ENCODE peak calls at places on chromosomes 1 and 21, in seven cellular contexts. N, X, J, F, P, D and U are unnamed samples.
A peak's percentile ranks its signal among the peaks of the same experiment; 100 is the strongest.

GRCh38 chr21:39188521-39189139 is 5.4 kb upstream of the PSMG1 start:
- DNase-seq in F (no peak), P (no peak), X (no peak), N (no peak), D (no peak), J (no peak), U (no peak)

GRCh38 chr1:176876966-176877515 is 287.5 kb downstream of the ASTN1 start:
- DNase-seq in P (no peak), F (no peak), J (no peak), N (no peak), X (no peak), D (no peak), U (no peak)

GRCh38 chr1:41742219-41742618 is 176.5 kb downstream of the HIVEP3 start:
- DNase-seq in D (no peak), F (no peak), J (no peak), N (no peak), X (no peak), P (no peak), U (no peak)

GRCh38 chr1:156859523-156860112 is 701 bp upstream of the INSRR start:
- DNase-seq in N (no peak), D (peak; percentile 55), P (no peak), X (no peak), F (peak; percentile 25), J (peak; percentile 52), U (no peak)

GRCh38 chr1:175679931-175680652 is 63.3 kb downstream of the TNR start:
- DNase-seq in N (no peak), X (no peak), P (no peak), D (no peak), J (peak; percentile 11), F (no peak), U (no peak)

GRCh38 chr21:29448766-29449165 is 150.0 kb downstream of the BACH1 start:
- DNase-seq in N (no peak), J (no peak), F (no peak), P (no peak), D (no peak), X (no peak), U (no peak)

GRCh38 chr1:40664791-40665190 is 691 bp downstream of the RIMS3 start:
- DNase-seq in N (no peak), P (no peak), D (no peak), F (no peak), J (no peak), X (no peak), U (no peak)

GRCh38 chr1:213988639-213989070 is 882 bp downstream of the PROX1 start:
- DNase-seq in J (no peak), D (peak; percentile 36), P (no peak), N (no peak), X (peak; percentile 50), F (no peak), U (no peak)

GRCh38 chr1:8563944-8564537 is 246.1 kb downstream of the SLC45A1 start:
- DNase-seq in X (no peak), J (no peak), F (no peak), N (no peak), P (no peak), D (no peak), U (no peak)

GRCh38 chr1:53592521-53592982 is 133.4 kb downstream of the DMRTB1 start:
- DNase-seq in P (no peak), D (peak; percentile 58), F (peak; percentile 75), J (no peak), N (no peak), X (peak; percentile 82), U (no peak)

GRCh38 chr1:50208296-50208695 is 99.6 kb downstream of the ELAVL4 start:
- DNase-seq in N (no peak), X (no peak), F (no peak), J (no peak), P (no peak), D (no peak), U (no peak)

DNA sequence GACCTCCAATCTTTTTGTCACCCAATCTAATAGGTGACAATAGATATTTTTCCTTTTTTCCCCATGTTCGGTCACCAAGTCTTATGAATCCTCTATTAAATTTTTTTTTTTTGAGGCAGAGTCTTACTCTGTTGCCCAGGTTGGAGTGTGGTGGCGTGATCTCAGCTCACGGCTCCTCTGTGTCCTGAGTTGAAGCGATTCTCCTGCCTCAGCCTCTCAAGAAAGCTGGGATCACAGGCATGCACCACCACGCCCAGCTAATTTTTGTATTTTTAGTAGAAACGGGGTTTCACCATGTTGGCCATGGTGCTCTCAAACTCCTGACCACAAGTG is 42.5 kb upstream of the MTF1 start:
- DNase-seq in X (no peak), P (no peak), J (no peak), F (no peak), D (no peak), N (no peak), U (no peak)
- H3K4me3 ChIP-seq in X (no peak overlapping the region), P (no peak overlapping the region), J (peak overlapping the region; percentile 21), F (no peak overlapping the region), D (no peak overlapping the region), N (no peak overlapping the region), U (no peak overlapping the region)

GRCh38 chr1:226404904-226405222 is 3.0 kb downstream of the PARP1 start:
- DNase-seq in X (no peak), J (no peak), D (peak; percentile 91), N (no peak), F (no peak), P (no peak), U (no peak)

GRCh38 chr1:226405411-226405988 is 2.4 kb downstream of the PARP1 start:
- DNase-seq in N (no peak), P (no peak), J (peak; percentile 66), F (no peak), D (peak; percentile 74), X (no peak), U (no peak)

GRCh38 chr1:226402615-226403521 is 5.0 kb downstream of the PARP1 start:
- DNase-seq in D (no peak), F (no peak), P (no peak), J (no peak), N (no peak), X (no peak), U (no peak)

GRCh38 chr1:226404063-226404903 is 3.6 kb downstream of the PARP1 start:
- DNase-seq in X (no peak), D (no peak), F (no peak), J (no peak), N (no peak), P (no peak), U (no peak)

DNA sequence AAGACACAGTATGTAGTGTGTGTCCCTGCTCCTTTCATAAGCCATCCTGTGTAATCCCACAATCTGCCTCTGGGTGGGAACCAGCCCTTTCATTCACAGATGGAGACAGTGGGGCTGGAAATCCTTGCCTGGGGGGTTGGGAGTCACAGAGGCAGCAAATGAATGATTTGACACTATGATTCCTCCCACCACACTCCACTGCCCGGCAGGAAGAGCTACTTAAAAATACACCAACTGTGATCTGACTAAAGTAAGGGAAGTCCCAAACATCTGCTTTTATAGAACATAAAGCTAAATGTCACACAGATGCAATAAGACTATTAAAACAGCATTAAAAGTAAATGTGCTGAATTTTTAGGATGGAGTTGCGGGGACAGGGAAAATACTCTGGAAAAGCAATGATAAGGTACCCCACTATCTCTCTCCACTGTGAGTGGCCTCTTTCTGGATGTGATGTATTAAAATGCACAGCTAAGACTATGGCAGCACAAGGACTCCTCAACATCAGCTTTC is 4.3 kb downstream of the PARP1 start:
- DNase-seq in X (no peak), P (no peak), D (peak; percentile 43), J (peak; percentile 57), F (no peak), N (no peak), U (no peak)
- TF ChIP-seq CTCF in X (peak; percentile 9), P (peak; percentile 34), D (peak; percentile 40), J (peak; percentile 25), F (no peak), N (peak; percentile 37), U (peak; percentile 51)

DNA sequence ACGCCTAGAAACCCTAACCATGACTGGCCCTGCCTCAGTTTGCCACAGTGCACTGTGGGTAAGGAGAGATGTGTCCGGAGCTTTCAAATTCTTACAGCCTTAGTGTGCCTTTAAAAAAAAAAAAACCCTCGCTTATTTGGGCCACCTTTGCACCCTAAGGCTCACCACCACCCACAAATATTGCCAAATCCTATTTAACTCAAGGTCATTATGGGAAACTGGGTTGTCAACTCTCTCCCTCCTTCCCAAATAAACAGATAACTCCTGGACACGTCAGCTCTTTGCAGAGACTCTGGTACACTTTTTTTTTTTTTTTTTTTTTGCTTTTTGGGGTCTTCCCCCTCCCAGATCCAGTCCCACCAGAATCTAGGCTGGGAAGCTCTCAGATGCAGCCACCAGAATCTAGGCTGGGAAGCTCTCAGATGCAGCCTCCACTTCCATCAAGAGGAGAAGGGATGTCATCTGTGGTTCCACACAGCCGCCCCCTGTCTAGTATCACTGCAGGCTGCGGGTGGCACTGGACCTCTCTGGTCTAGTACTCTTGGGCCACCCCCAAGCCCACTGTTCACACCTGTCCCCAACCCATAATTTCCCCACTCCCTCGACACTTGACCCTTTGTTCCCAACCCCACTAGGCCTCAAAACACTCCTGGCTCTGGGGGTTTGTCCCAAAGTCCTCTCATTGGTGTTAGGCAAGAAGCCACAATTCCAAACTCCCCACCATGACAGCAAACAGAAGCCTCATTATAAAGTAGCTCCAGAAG is 3.4 kb downstream of the DHRS3 start:
- DNase-seq in D (no peak), X (no peak), P (no peak), N (no peak), J (no peak), F (no peak), U (no peak)
- H3K4me3 ChIP-seq in D (peak overlapping the region; percentile 90), X (peak overlapping the region; percentile 62), P (no peak overlapping the region), N (peak overlapping the region; percentile 94), J (no peak overlapping the region), F (peak overlapping the region; percentile 80), U (no peak overlapping the region)

GRCh38 chr1:160780398-160780755 is 15.6 kb upstream of the LY9 start:
- DNase-seq in P (no peak), X (no peak), N (no peak), D (no peak), F (no peak), J (no peak), U (no peak)

GRCh38 chr1:160781129-160781808 is 14.7 kb upstream of the LY9 start:
- DNase-seq in P (no peak), F (peak; percentile 83), D (no peak), J (no peak), N (no peak), X (peak; percentile 68), U (no peak)

GRCh38 chr1:160777486-160778089 is 18.4 kb upstream of the LY9 start:
- DNase-seq in X (peak; percentile 54), D (peak; percentile 84), N (no peak), J (peak; percentile 77), P (no peak), F (peak; percentile 68), U (no peak)

GRCh38 chr1:160778976-160779375 is 17.0 kb upstream of the LY9 start:
- DNase-seq in N (no peak), J (no peak), X (no peak), F (no peak), D (no peak), P (no peak), U (no peak)

DNA sequence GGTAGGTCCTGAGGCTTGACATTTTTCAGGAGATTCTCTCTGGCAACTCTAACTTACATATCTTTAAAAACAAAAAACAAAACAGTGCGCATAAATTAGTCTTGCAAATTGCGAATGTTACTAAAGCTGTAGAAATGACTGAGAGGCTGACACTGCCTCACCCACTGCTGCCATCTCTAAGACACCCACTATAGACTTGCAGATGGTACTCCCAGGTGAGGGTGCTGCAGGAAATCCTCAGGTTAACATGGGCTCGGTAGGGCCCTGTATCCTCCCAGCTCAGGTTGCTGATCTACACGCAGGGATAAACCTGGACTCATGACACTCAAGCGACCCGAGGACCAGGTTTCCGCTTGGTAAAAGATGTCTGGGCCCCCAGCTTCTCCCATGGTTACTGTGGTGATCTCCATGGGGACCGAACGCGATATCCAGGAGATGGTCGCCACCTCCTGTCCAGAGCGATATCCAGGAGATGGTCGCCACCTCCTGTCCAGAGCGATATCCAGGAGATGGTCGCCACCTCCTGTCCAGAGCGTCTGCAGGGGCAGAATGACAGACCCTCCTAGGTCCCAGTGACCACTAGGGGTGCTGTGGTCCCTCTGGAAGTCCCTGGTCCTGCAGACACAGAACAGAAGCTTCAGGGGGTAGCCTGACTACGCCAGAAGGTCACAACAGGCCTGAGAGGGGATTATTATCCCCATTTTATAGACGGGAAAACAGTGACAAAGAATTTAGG is 16.1 kb upstream of the LY9 start:
- DNase-seq in P (no peak), J (peak; percentile 70), N (no peak), D (peak; percentile 86), X (peak; percentile 27), F (no peak), U (no peak)
- TF ChIP-seq CTCF in P (peak; percentile 66), J (peak; percentile 67), N (peak; percentile 27), D (peak; percentile 63), X (peak; percentile 31), F (no peak), U (peak; percentile 84)